ENCODE peak calls at places on chromosomes 11 and 22, in six cellular contexts. X, P, N, F, O and R are unnamed samples.
A peak's percentile ranks its signal among the peaks of the same experiment; 100 is the strongest.

GRCh38 chr11:37972691-37973090 is 1374.7 kb upstream of the RAG2 start:
- DNase-seq in X (no peak), P (no peak), N (no peak), F (no peak), O (no peak), R (no peak)

GRCh38 chr22:30717331-30717921 is 22.8 kb downstream of the OSBP2 start:
- DNase-seq in X (peak; percentile 52), P (no peak), N (no peak), F (peak; percentile 6), O (no peak), R (no peak)

GRCh38 chr11:4714300-4714699 is 9.7 kb downstream of the MMP26 start:
- DNase-seq in X (no peak), P (no peak), N (no peak), F (no peak), O (no peak), R (no peak)

GRCh38 chr22:27100789-27101188 is 443.4 kb downstream of the MIAT start:
- DNase-seq in X (peak; percentile 40), P (peak; percentile 47), N (peak; percentile 47), F (no peak), O (no peak), R (no peak)

GRCh38 chr22:29306830-29307657 is 594 bp downstream of the GAS2L1 start:
- DNase-seq in X (no peak), P (peak; percentile 88), N (peak; percentile 85), F (peak; percentile 64), O (peak; percentile 84), R (peak; percentile 67)

GRCh38 chr11:61973603-61974162 is 6.2 kb upstream of the FTH1 start:
- DNase-seq in X (peak; percentile 2), P (no peak), N (no peak), F (no peak), O (no peak), R (no peak)

GRCh38 chr11:77441409-77441808 is 32.5 kb downstream of the PAK1 start:
- DNase-seq in X (no peak), P (no peak), N (no peak), F (no peak), O (no peak), R (no peak)

GRCh38 chr11:62324738-62325556 is 12.3 kb upstream of the ASRGL1 start:
- DNase-seq in X (no peak), P (no peak), N (peak; percentile 87), F (peak; percentile 52), O (peak; percentile 85), R (peak; percentile 41)

GRCh38 chr11:100785148-100785983 is 98.3 kb downstream of the ARHGAP42 start:
- DNase-seq in X (no peak), P (no peak), N (no peak), F (peak; percentile 29), O (no peak), R (no peak)

GRCh38 chr11:79264284-79264683 is 176.5 kb downstream of the TENM4 start:
- DNase-seq in X (no peak), P (no peak), N (no peak), F (no peak), O (no peak), R (no peak)

GRCh38 chr22:44543781-44544181 is 45.7 kb upstream of the RTL6 start:
- DNase-seq in X (no peak), P (no peak), N (no peak), F (no peak), O (no peak), R (no peak)

GRCh38 chr11:110000045-110000502 is 93.1 kb upstream of the ZC3H12C start:
- DNase-seq in X (peak; percentile 71), P (no peak), N (no peak), F (peak; percentile 65), O (peak; percentile 48), R (no peak)

GRCh38 chr11:36156486-36157150 is 132.6 kb downstream of the COMMD9 start:
- DNase-seq in X (no peak), P (no peak), N (no peak), F (no peak), O (no peak), R (no peak)

GRCh38 chr11:131908316-131908715 is 537.9 kb downstream of the NTM start:
- DNase-seq in X (no peak), P (no peak), N (no peak), F (no peak), O (no peak), R (no peak)

GRCh38 chr11:75365711-75366181 is 14.3 kb upstream of the ARRB1 start:
- DNase-seq in X (no peak), P (no peak), N (no peak), F (peak; percentile 33), O (no peak), R (no peak)

GRCh38 chr22:41873391-41873790 is 40.5 kb downstream of the SREBF2 start:
- DNase-seq in X (no peak), P (no peak), N (no peak), F (no peak), O (no peak), R (no peak)

GRCh38 chr11:120272303-120272702 is 32.4 kb downstream of the POU2F3 start:
- DNase-seq in X (peak; percentile 54), P (no peak), N (no peak), F (no peak), O (no peak), R (no peak)

GRCh38 chr11:15993360-15993759 is 363.0 kb downstream of the SOX6 start:
- DNase-seq in X (no peak), P (no peak), N (no peak), F (no peak), O (no peak), R (no peak)

GRCh38 chr11:115606223-115607220 is 102.3 kb upstream of the CADM1 start:
- DNase-seq in X (no peak), P (no peak), N (no peak), F (no peak), O (no peak), R (no peak)

GRCh38 chr11:112655386-112655785 is 305.8 kb upstream of the NCAM1 start:
- DNase-seq in X (peak; percentile 34), P (no peak), N (no peak), F (no peak), O (peak; percentile 1), R (no peak)

GRCh38 chr11:111310723-111311122 is 12.4 kb downstream of the POU2AF3 start:
- DNase-seq in X (no peak), P (no peak), N (no peak), F (no peak), O (no peak), R (no peak)

GRCh38 chr11:111793863-111794262 is 27.7 kb upstream of the PPP2R1B start:
- DNase-seq in X (no peak), P (no peak), N (no peak), F (no peak), O (no peak), R (no peak)

GRCh38 chr22:45919504-45920286 is 57.3 kb downstream of the WNT7B start:
- DNase-seq in X (peak; percentile 93), P (peak; percentile 92), N (no peak), F (no peak), O (no peak), R (no peak)

GRCh38 chr11:20310137-20310536 is 53.4 kb upstream of the HTATIP2 start:
- DNase-seq in X (no peak), P (no peak), N (no peak), F (no peak), O (no peak), R (no peak)

GRCh38 chr11:88345408-88345807 is 7.9 kb upstream of the CTSC start:
- DNase-seq in X (peak; percentile 31), P (no peak), N (no peak), F (no peak), O (no peak), R (no peak)

GRCh38 chr11:115269193-115269592 is 235.0 kb downstream of the CADM1 start:
- DNase-seq in X (peak; percentile 0), P (no peak), N (no peak), F (no peak), O (no peak), R (no peak)

GRCh38 chr11:105371311-105371710 is 231.7 kb upstream of the CARD18 start:
- DNase-seq in X (no peak), P (no peak), N (no peak), F (no peak), O (no peak), R (no peak)

GRCh38 chr11:126344291-126344970 is 11.1 kb upstream of the ST3GAL4 start:
- DNase-seq in X (peak; percentile 22), P (no peak), N (no peak), F (no peak), O (no peak), R (no peak)

DNA sequence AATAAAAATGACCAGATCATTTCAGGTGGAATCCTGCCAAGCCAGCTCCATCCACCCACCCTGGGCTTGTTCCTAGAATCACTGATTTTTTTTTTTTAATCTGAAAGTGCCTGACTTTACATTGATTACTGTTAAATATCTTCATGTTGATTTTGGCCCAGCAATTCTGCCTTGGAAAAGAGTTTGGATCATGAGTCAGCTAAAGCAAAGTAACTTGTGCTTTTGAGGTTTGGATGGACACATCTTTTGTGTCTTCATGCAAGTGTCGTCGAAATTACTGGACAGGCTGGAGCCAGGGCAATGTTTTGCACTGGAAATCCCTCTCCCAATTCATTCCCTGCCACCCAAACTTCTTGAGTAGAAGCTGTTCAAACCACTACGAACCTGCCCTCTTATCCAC is 164.0 kb upstream of the SYT13 start:
- DNase-seq in X (no peak), P (no peak), N (no peak), F (no peak), O (no peak), R (no peak)
- TF ChIP-seq CTCF in X (no peak), P (no peak), N (no peak), F (no peak), O (no peak), R (no peak)

DNA sequence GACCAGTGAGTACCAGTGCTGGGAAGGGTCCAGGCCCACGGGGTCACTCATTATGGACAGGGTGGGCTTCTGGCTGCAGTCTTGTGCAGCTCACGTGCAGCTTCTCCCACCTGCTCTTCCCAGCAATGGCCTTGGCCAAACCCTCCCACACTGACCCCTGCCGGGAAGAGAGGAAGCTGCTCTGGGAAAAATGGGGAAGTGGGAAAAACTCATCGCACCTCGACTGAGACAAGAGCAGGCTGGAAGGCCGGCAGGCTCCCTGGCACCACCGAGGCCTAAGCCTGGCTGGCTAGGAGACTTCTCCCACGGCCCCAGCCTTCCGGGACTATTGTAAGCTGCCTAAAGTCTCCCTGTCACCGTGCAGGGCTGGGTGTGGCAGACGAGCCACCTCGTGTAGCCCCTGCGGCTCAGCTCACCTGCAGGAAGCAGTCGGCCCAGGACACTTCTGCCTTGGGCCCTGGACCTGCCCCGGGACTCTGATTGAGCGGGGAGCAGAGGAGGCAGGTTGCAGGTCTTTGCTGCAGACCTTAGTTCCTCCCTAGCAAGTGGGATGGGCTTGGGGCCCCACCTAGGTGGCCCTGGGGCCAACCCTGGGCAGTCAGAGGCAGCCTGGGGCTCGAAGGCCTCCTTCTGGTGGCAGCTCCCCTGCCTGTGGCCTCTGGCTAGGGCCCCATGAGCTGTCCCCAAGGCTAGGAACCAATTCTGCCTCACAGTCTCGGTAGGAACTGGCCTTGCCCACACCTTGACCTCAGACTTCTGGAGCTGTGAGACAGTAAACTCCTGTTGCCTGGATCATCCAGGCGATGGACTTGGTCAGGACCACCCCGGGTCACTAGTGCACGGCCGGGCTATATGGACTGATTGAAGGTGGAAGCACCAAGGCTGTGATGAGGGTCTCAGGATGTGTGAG is 23.1 kb downstream of the MRGPRG start:
- DNase-seq in X (no peak), P (peak; percentile 29), N (no peak), F (no peak), O (no peak), R (no peak)
- TF ChIP-seq CTCF in X (no peak), P (peak; percentile 39), N (no peak), F (no peak), O (peak; percentile 35), R (peak; percentile 34)

GRCh38 chr11:32231909-32232493 is 141.1 kb downstream of the RCN1 start:
- DNase-seq in X (no peak), P (peak; percentile 57), N (peak; percentile 62), F (peak; percentile 53), O (peak; percentile 48), R (no peak)
- TF ChIP-seq CTCF in X (peak; percentile 77), P (peak; percentile 74), N (peak; percentile 52), F (peak; percentile 54), O (peak; percentile 64), R (peak; percentile 70)

GRCh38 chr11:44484211-44484610 is 81.3 kb upstream of the CD82 start:
- DNase-seq in X (no peak), P (peak; percentile 19), N (peak; percentile 49), F (peak; percentile 38), O (peak; percentile 39), R (no peak)
- TF ChIP-seq CTCF in X (peak; percentile 38), P (no peak), N (peak; percentile 11), F (peak; percentile 34), O (peak; percentile 58), R (peak; percentile 51)